ENCODE peak calls at places on chromosomes 4 and X, in four cellular contexts. L is right lobe of liver, Y is GM12878, D is stomach. S is an unnamed sample.

GRCh38 chrX:16436348-16437188 is 213.4 kb upstream of the S100G start:
- DNase-seq in D (peak), L (peak), Y (peak), S (peak)

GRCh38 chr4:129362685-129363274 is 266.8 kb downstream of the C4orf33 start:
- DNase-seq in L (peak), Y (peak), D (peak), S (no peak)

GRCh38 chrX:130975947-130976346 is 72.9 kb upstream of the ENOX2 start:
- DNase-seq in L (no peak), Y (no peak), D (no peak), S (peak)

GRCh38 chrX:49166914-49167739 is 4.6 kb downstream of the MAGIX start:
- DNase-seq in D (peak), Y (peak), L (peak), S (peak)

GRCh38 chrX:152907084-152907651 is 9.3 kb downstream of the ZNF185 start:
- DNase-seq in Y (no peak), L (no peak), D (no peak), S (no peak)

GRCh38 chr4:86131456-86131855 is 228.4 kb downstream of the MAPK10 start:
- DNase-seq in Y (no peak), L (no peak), D (no peak), S (no peak)

GRCh38 chrX:1450381-1451161 is 2.1 kb downstream of the ASMTL start:
- DNase-seq in L (no peak), D (no peak), Y (no peak), S (no peak)

GRCh38 chr4:156476359-156476758 is 495.2 kb downstream of the PDGFC start:
- DNase-seq in D (no peak), L (no peak), Y (no peak), S (no peak)

GRCh38 chrX:2320580-2321327 is 180.0 kb downstream of the DHRSX start:
- DNase-seq in L (peak), D (peak), Y (no peak), S (peak)

GRCh38 chrX:130082244-130083106 is 27.8 kb downstream of the ELF4 start:
- DNase-seq in Y (no peak), D (peak), L (peak), S (peak)

GRCh38 chrX:45515262-45516215 is 314.9 kb upstream of the DIPK2B start:
- DNase-seq in D (peak), L (peak), Y (no peak), S (peak)

GRCh38 chr4:46392421-46392820 is 2.5 kb upstream of the GABRA2 start:
- DNase-seq in Y (no peak), L (no peak), D (no peak), S (no peak)

GRCh38 chrX:112668476-112669404 is 11.0 kb downstream of the LHFPL1 start:
- DNase-seq in L (no peak), D (no peak), Y (no peak), S (no peak)

DNA sequence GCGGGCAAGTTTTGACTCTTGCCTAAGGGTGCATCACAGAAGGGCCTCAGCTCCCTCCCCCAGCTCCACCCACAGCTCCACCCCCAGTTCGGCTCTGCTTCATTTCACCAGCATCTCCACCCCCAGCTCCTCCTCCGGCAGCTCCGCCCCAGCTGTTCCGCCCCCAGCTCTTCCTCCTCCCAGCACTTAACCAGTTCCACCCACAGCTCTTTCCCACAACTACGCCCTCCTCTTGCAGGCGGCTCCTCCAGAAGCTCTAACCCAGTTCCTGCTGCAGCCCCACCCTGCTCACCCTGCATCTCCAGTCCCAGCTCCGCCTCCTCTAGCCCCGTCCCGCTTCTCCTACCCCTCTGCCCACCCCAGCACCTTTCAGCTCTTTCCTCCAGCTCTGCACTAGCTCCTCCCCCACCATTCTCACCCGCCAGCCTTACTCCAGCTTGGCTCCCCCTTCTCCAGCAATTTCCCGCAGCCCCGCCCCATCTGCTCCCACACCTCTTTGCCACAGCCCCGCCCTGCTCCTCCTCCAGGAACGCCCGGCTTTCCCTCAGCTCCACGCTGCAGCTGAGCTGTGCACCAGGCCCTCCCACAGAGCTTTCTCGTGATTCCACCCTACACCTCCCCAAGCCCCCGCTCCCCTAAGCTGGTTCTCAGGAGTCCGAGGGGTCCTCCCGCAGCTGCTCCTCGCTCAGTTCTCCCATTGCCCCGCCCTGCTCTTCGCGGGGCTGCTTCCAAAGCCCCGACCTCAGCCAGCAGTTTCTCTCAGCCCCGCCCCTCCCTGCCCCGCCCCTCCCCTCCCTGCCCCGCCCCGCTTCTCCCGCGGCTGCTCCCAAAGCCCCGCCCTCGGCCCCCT is 1.3 kb upstream of the EOLA1 start:
- DNase-seq in L (peak), D (peak), Y (peak), S (peak)
- TF ChIP-seq POLR2A in L (no peak), D (no peak), Y (no peak), S (no peak)

GRCh38 chr4:111048316-111048715 is 425.4 kb upstream of the PITX2 start:
- DNase-seq in L (no peak), D (no peak), Y (no peak), S (no peak)

GRCh38 chr4:111046811-111047210 is 423.9 kb upstream of the PITX2 start:
- DNase-seq in D (no peak), Y (no peak), L (no peak), S (no peak)

GRCh38 chr4:111043286-111043685 is 420.4 kb upstream of the PITX2 start:
- DNase-seq in D (no peak), Y (no peak), L (no peak), S (no peak)

GRCh38 chr4:111040904-111041303 is 418.0 kb upstream of the PITX2 start:
- DNase-seq in Y (no peak), L (no peak), D (no peak), S (no peak)

GRCh38 chr4:111045992-111046391 is 423.1 kb upstream of the PITX2 start:
- DNase-seq in Y (no peak), D (no peak), L (no peak), S (no peak)
- TF ChIP-seq CTCF in Y (no peak), D (no peak), L (no peak), S (no peak)

GRCh38 chrX:103607385-103608304 is at the start of gene TCEAL3:
- DNase-seq in L (peak), D (peak), Y (no peak), S (peak)
- TF ChIP-seq POLR2A in L (no peak), D (no peak), Y (peak), S (no peak)

GRCh38 chrX:18896680-18897544 is 87.0 kb downstream of the PHKA2 start:
- DNase-seq in D (no peak), L (no peak), Y (no peak), S (no peak)

GRCh38 chrX:18897611-18898010 is 86.3 kb downstream of the PHKA2 start:
- DNase-seq in L (no peak), Y (no peak), D (no peak), S (no peak)

GRCh38 chrX:18894156-18894555 is 89.8 kb downstream of the PHKA2 start:
- DNase-seq in Y (no peak), D (no peak), L (no peak), S (no peak)

GRCh38 chrX:18893536-18893935 is 90.4 kb downstream of the PHKA2 start:
- DNase-seq in Y (no peak), L (no peak), D (no peak), S (no peak)

GRCh38 chrX:18895157-18895952 is 88.6 kb downstream of the PHKA2 start:
- DNase-seq in D (no peak), L (no peak), Y (no peak), S (no peak)
- TF ChIP-seq CTCF in D (no peak), L (no peak), Y (no peak), S (no peak)

DNA sequence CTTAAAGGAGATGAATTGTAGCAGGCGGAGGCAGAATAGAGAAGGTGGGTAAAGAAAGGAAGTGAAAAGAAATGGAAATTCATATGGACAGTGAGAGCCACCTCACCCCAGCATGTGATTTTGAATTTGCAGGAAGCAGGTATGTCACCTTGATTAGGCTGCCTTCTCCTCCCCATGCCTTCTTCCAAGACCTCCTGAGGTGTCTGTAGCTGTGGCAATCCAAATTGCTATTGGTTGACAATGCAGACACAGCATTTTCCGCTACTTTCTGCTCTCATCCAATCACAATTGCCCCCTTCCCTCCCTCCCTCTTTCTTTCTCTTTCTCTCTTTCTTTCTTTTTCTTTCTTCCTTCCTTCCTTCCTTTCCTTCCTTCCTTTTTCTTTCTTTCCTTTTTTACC is 38.5 kb downstream of the RAB33B start:
- DNase-seq in D (no peak), L (no peak), Y (no peak), S (no peak)
- TF ChIP-seq POLR2A in D (no peak), L (no peak), Y (no peak), S (no peak)

DNA sequence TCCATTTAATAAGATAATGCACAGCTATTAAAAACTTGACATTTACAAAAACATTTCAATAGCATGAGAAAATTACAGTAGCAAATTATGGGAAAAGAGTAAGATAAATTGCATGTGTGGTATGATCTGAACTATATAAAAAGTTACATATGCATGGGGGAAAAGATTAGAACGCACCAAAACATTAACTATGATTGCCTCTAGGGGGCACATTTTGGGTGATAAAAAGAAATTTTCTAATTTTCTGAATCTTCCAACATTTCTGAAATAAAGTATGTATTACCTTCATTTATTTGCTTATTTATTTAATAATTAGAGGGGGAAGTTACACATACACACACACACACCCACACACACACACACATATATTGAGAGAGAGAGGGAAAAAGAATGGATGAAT is 19.6 kb upstream of the KDM5C start:
- DNase-seq in Y (no peak), D (no peak), L (no peak), S (no peak)
- TF ChIP-seq CTCF in Y (peak), D (no peak), L (peak), S (no peak)